ENCODE peak calls at places on chromosomes 12 and 14, in six cellular contexts. X, A, O, I, W and Y are unnamed samples.

GRCh38 chr12:90287585-90287984 is 578.9 kb upstream of the ATP2B1 start:
- DNase-seq in A (no peak), I (no peak), X (no peak), W (no peak), O (no peak), Y (no peak)

GRCh38 chr14:99215277-99215676 is 56.7 kb downstream of the BCL11B start:
- DNase-seq in O (no peak), W (no peak), A (peak), X (peak), I (no peak), Y (no peak)

GRCh38 chr12:4047441-4047840 is 174.2 kb upstream of the PARP11 start:
- DNase-seq in O (no peak), I (no peak), X (no peak), A (no peak), W (no peak), Y (no peak)

GRCh38 chr12:108117163-108117849 is 11.8 kb upstream of the WSCD2 start:
- DNase-seq in A (no peak), X (no peak), I (no peak), W (no peak), O (no peak), Y (no peak)

GRCh38 chr12:12072064-12072760 is 1.5 kb downstream of the BCL2L14 start:
- DNase-seq in A (no peak), X (no peak), W (peak), O (no peak), I (peak), Y (peak)

GRCh38 chr12:26128180-26128579 is 3.3 kb upstream of the BHLHE41 start:
- DNase-seq in X (peak), A (peak), I (no peak), O (no peak), W (no peak), Y (no peak)

GRCh38 chr12:25459541-25459951 is 93.5 kb downstream of the LMNTD1 start:
- DNase-seq in O (no peak), W (peak), I (no peak), X (no peak), A (no peak), Y (no peak)

GRCh38 chr12:75439048-75439447 is 41.5 kb upstream of the GLIPR1 start:
- DNase-seq in O (no peak), X (peak), I (no peak), A (no peak), W (no peak), Y (no peak)

GRCh38 chr12:5520037-5520436 is 88.1 kb downstream of the NTF3 start:
- DNase-seq in I (no peak), O (peak), W (no peak), A (no peak), X (no peak), Y (no peak)

GRCh38 chr14:96625436-96625945 is 123.3 kb downstream of the PAPOLA start:
- DNase-seq in X (no peak), A (no peak), W (no peak), O (peak), I (no peak), Y (peak)

GRCh38 chr12:15776532-15776931 is 12.7 kb downstream of the EPS8 start:
- DNase-seq in X (no peak), W (no peak), A (no peak), O (no peak), I (no peak), Y (no peak)

GRCh38 chr14:100711493-100711892 is 15.2 kb upstream of the DLK1 start:
- DNase-seq in W (no peak), X (no peak), O (no peak), A (no peak), I (no peak), Y (no peak)

GRCh38 chr12:22702690-22703089 is 77.7 kb downstream of the ETNK1 start:
- DNase-seq in X (no peak), I (no peak), O (no peak), A (peak), W (no peak), Y (no peak)

GRCh38 chr14:34179723-34180122 is 228.8 kb upstream of the EGLN3 start:
- DNase-seq in A (no peak), W (no peak), I (no peak), O (no peak), X (no peak), Y (no peak)

GRCh38 chr14:51386983-51387730 is 147.1 kb downstream of the TMX1 start:
- DNase-seq in W (no peak), A (no peak), I (no peak), X (peak), O (no peak), Y (no peak)

GRCh38 chr12:130497991-130498390 is 160.3 kb downstream of the PIWIL1 start:
- DNase-seq in X (no peak), O (no peak), W (no peak), I (no peak), A (no peak), Y (no peak)

GRCh38 chr12:53976823-53977595 is 2.3 kb upstream of the HOTAIR start:
- DNase-seq in O (no peak), I (no peak), A (no peak), X (no peak), W (no peak), Y (no peak)